ENCODE peak calls at places on chromosomes 2 and 18, in four cellular contexts. R is HCT116, J is IMR-90, U is SK-N-SH. Q is an unnamed sample.
A peak's percentile ranks its signal among the peaks of the same experiment; 100 is the strongest.

GRCh38 chr2:29697181-29697580 is 224.2 kb downstream of the ALK start:
- DNase-seq in J (no peak), U (no peak), R (no peak), Q (no peak)

GRCh38 chr18:44181951-44182350 is 498.7 kb upstream of the SETBP1 start:
- DNase-seq in U (no peak), R (no peak), J (no peak), Q (no peak)

GRCh38 chr2:74225698-74226459 is 27.5 kb downstream of the MTHFD2 start:
- DNase-seq in R (no peak), U (no peak), J (no peak), Q (no peak)

GRCh38 chr2:184215745-184216144 is 382.6 kb upstream of the ZNF804A start:
- DNase-seq in R (no peak), J (no peak), U (no peak), Q (no peak)

GRCh38 chr2:119024568-119024967 is 82.6 kb downstream of the MARCO start:
- DNase-seq in J (no peak), U (peak; percentile 59), R (no peak), Q (no peak)

GRCh38 chr2:28287261-28287915 is 105.3 kb upstream of the FOSL2 start:
- DNase-seq in U (no peak), J (peak; percentile 56), R (no peak), Q (no peak)

GRCh38 chr2:235383272-235383843 is 110.5 kb upstream of the AGAP1 start:
- DNase-seq in U (no peak), R (no peak), J (no peak), Q (no peak)

GRCh38 chr2:84874381-84875212 is 6.3 kb downstream of the TRABD2A start:
- DNase-seq in U (no peak), J (peak; percentile 80), R (no peak), Q (no peak)

GRCh38 chr2:72961853-72962468 is 44.6 kb downstream of the EMX1 start:
- DNase-seq in U (no peak), J (no peak), R (no peak), Q (no peak)

GRCh38 chr2:11239718-11240462 is 84.6 kb downstream of the SLC66A3 start:
- DNase-seq in U (no peak), R (peak; percentile 61), J (peak; percentile 25), Q (no peak)

GRCh38 chr2:216714412-216714775 is 19.0 kb upstream of the IGFBP5 start:
- DNase-seq in J (peak; percentile 71), U (no peak), R (no peak), Q (no peak)

GRCh38 chr2:204551464-204551863 is 6.2 kb downstream of the PARD3B start:
- DNase-seq in J (no peak), R (no peak), U (no peak), Q (no peak)

GRCh38 chr18:10682368-10682714 is 156.5 kb downstream of the NAPG start:
- DNase-seq in U (no peak), J (no peak), R (no peak), Q (peak; percentile 13)

GRCh38 chr2:169702979-169703378 is 8.7 kb downstream of the PHOSPHO2 start:
- DNase-seq in U (no peak), J (no peak), R (no peak), Q (no peak)

GRCh38 chr2:62736899-62737559 is 31.5 kb downstream of the EHBP1 start:
- DNase-seq in U (no peak), R (no peak), J (no peak), Q (no peak)

DNA sequence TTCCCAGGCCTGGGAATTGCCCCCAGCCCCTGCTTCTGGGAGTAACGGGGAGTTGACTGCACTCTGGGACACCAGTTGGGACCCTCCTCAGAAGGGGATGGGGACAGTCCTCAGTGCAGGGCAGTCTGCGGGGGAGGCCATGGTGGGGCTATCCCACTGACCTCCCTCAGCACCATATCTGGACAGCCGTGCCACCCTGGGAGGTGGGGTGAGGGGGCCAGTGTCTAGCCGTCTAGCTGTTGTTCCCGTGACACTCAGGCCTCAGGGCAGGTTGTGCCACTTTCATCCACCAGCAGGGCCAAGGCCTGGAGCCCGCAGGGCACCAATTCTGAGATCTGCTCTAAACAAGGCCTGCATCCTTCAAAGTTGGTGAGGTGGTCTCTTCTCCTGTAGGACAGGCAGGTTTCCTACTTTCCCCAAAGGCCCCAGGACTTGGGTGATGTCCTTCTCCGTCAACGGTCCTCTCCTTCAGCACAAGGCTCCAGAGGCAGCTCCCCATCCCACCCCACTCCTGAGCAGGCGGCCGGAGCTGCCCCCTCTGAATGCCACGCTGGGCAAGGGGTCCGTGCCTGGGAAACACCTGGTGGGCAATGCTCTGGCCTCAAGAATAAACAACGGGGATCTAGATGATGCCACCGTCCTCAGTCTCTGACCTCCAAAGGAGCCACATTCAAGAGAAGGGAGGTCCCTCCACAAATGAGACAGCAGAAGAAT is 43.0 kb upstream of the PTMA start:
- DNase-seq in U (peak; percentile 37), J (no peak), R (no peak), Q (no peak)
- H3K4me3 ChIP-seq in U (no peak overlapping the region), J (no peak overlapping the region), R (peak overlapping the region; percentile 66), Q (no peak overlapping the region)

GRCh38 chr18:58674159-58674558 is 2.9 kb downstream of the MALT1 start:
- DNase-seq in J (no peak), R (no peak), U (no peak), Q (no peak)
- H3K4me2 ChIP-seq in J (no peak overlapping the region), R (no peak overlapping the region), U (no peak overlapping the region), Q (no peak overlapping the region)

GRCh38 chr18:79518683-79519128 is 123.0 kb downstream of the NFATC1 start:
- DNase-seq in U (no peak), J (no peak), R (no peak), Q (no peak)

GRCh38 chr18:79516441-79516931 is 120.8 kb downstream of the NFATC1 start:
- DNase-seq in R (no peak), J (no peak), U (no peak), Q (no peak)

GRCh38 chr18:79515944-79516351 is 120.2 kb downstream of the NFATC1 start:
- DNase-seq in J (no peak), R (no peak), U (no peak), Q (peak; percentile 53)

GRCh38 chr18:79518028-79518682 is 122.4 kb downstream of the NFATC1 start:
- DNase-seq in J (no peak), R (no peak), U (no peak), Q (no peak)

DNA sequence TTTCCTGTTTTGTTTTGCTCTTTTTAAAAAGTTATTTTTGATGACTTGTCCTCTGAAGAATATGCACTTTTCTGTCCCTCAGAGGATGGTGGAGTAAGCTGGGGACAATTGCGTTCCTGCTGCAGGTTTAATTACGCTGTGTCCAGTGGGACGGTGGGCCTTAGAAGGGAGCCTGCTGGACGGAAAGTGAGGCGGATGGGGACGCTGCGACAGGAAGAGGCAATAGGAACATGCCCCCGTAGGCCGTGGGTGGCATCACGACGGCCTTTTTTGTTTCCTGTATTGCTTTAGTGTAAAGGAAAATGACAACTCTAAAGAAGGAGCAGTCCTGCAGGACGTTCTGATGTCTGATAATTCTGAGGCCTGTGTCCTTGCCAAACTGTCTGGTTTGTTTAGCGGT is 121.6 kb downstream of the NFATC1 start:
- DNase-seq in R (no peak), U (no peak), J (no peak), Q (peak; percentile 40)
- H3K4me3 ChIP-seq in R (no peak overlapping the region), U (no peak overlapping the region), J (no peak overlapping the region), Q (no peak overlapping the region)

DNA sequence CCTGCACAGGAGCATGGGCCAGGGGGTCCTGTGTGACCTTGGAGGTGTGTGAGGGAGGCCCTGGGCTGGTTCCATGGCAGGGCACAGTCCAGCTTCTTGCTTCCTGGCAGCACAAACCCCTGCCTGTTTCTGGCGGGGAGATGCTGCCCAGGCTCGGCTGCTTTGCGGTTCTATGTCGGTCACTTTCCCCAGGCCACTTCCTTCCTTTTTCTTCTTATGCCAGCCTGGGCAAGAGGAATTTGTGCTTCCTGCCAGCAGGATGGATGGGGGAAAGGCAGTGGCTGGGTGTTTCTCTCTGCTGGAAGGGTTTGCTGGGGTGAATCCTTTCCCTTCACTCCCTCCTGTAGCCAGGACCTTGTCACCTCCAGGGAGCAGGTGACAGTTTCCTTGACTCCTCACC is 24.3 kb downstream of the ASAP2 start:
- DNase-seq in U (no peak), R (no peak), J (no peak), Q (no peak)
- H3K4me2 ChIP-seq in U (peak overlapping the region; percentile 71), R (no peak overlapping the region), J (no peak overlapping the region), Q (no peak overlapping the region)

Q was measured in OCI-LY7.